ENCODE peak calls at places on chromosomes 6 and 20, in eight cellular contexts. One of them, this sample, is unnamed.

GRCh38 chr6:119960065-119960464 is 610.5 kb upstream of the MAN1A1 start:
- DNase-seq in cardiac muscle cell: no peak
- DNase-seq in IMR-90: no peak
- DNase-seq in psoas muscle: no peak
- DNase-seq in mammary epithelial cell: no peak
- DNase-seq in CD8-positive, alpha-beta T cell: no peak
- DNase-seq in lower lobe of right lung: no peak
- DNase-seq in PC-9: no peak
- DNase-seq in this sample: no peak

GRCh38 chr6:118709859-118710350 is 58.5 kb upstream of the CEP85L start:
- DNase-seq in cardiac muscle cell: peak; percentile 75
- DNase-seq in IMR-90: peak; percentile 86
- DNase-seq in psoas muscle: no peak
- DNase-seq in mammary epithelial cell: peak; percentile 82
- DNase-seq in CD8-positive, alpha-beta T cell: peak; percentile 61
- DNase-seq in lower lobe of right lung: no peak
- DNase-seq in PC-9: no peak
- DNase-seq in this sample: peak; percentile 73

GRCh38 chr6:161523367-161523766 is 249.5 kb upstream of the AGPAT4 start:
- DNase-seq in cardiac muscle cell: no peak
- DNase-seq in IMR-90: no peak
- DNase-seq in psoas muscle: no peak
- DNase-seq in mammary epithelial cell: no peak
- DNase-seq in CD8-positive, alpha-beta T cell: no peak
- DNase-seq in lower lobe of right lung: no peak
- DNase-seq in PC-9: no peak
- DNase-seq in this sample: no peak

GRCh38 chr20:57072184-57072583 is 194.3 kb downstream of the BMP7 start:
- DNase-seq in cardiac muscle cell: no peak
- DNase-seq in IMR-90: no peak
- DNase-seq in psoas muscle: no peak
- DNase-seq in mammary epithelial cell: no peak
- DNase-seq in CD8-positive, alpha-beta T cell: no peak
- DNase-seq in lower lobe of right lung: no peak
- DNase-seq in PC-9: no peak
- DNase-seq in this sample: no peak

GRCh38 chr6:12993283-12993898 is 276.8 kb downstream of the PHACTR1 start:
- DNase-seq in cardiac muscle cell: no peak
- DNase-seq in IMR-90: no peak
- DNase-seq in psoas muscle: no peak
- DNase-seq in mammary epithelial cell: no peak
- DNase-seq in CD8-positive, alpha-beta T cell: no peak
- DNase-seq in lower lobe of right lung: no peak
- DNase-seq in PC-9: no peak
- DNase-seq in this sample: no peak

GRCh38 chr6:49522710-49523593 is 23.2 kb downstream of the GLYATL3 start:
- DNase-seq in cardiac muscle cell: no peak
- DNase-seq in IMR-90: no peak
- DNase-seq in psoas muscle: no peak
- DNase-seq in mammary epithelial cell: no peak
- DNase-seq in CD8-positive, alpha-beta T cell: no peak
- DNase-seq in lower lobe of right lung: no peak
- DNase-seq in PC-9: no peak
- DNase-seq in this sample: no peak

GRCh38 chr20:12395404-12396159 is 477.9 kb downstream of the BTBD3 start:
- DNase-seq in cardiac muscle cell: peak; percentile 36
- DNase-seq in IMR-90: no peak
- DNase-seq in psoas muscle: no peak
- DNase-seq in mammary epithelial cell: no peak
- DNase-seq in CD8-positive, alpha-beta T cell: no peak
- DNase-seq in lower lobe of right lung: no peak
- DNase-seq in PC-9: peak; percentile 31
- DNase-seq in this sample: no peak

GRCh38 chr6:18997375-18997826 is 610.3 kb downstream of the RNF144B start:
- DNase-seq in cardiac muscle cell: peak; percentile 70
- DNase-seq in IMR-90: peak; percentile 41
- DNase-seq in psoas muscle: no peak
- DNase-seq in mammary epithelial cell: peak; percentile 40
- DNase-seq in CD8-positive, alpha-beta T cell: no peak
- DNase-seq in lower lobe of right lung: no peak
- DNase-seq in PC-9: peak; percentile 17
- DNase-seq in this sample: no peak

GRCh38 chr6:128860782-128861181 is 22.2 kb upstream of the LAMA2 start:
- DNase-seq in cardiac muscle cell: no peak
- DNase-seq in IMR-90: no peak
- DNase-seq in psoas muscle: no peak
- DNase-seq in mammary epithelial cell: no peak
- DNase-seq in CD8-positive, alpha-beta T cell: no peak
- DNase-seq in lower lobe of right lung: no peak
- DNase-seq in PC-9: no peak
- DNase-seq in this sample: no peak

GRCh38 chr20:33670715-33671499 is 3.3 kb downstream of the NECAB3 start:
- DNase-seq in cardiac muscle cell: no peak
- DNase-seq in IMR-90: no peak
- DNase-seq in psoas muscle: no peak
- DNase-seq in mammary epithelial cell: no peak
- DNase-seq in CD8-positive, alpha-beta T cell: no peak
- DNase-seq in lower lobe of right lung: no peak
- DNase-seq in PC-9: no peak
- DNase-seq in this sample: no peak

GRCh38 chr6:34057790-34058189 is 88.1 kb downstream of the GRM4 start:
- DNase-seq in cardiac muscle cell: no peak
- DNase-seq in IMR-90: no peak
- DNase-seq in psoas muscle: no peak
- DNase-seq in mammary epithelial cell: no peak
- DNase-seq in CD8-positive, alpha-beta T cell: no peak
- DNase-seq in lower lobe of right lung: no peak
- DNase-seq in PC-9: no peak
- DNase-seq in this sample: no peak

DNA sequence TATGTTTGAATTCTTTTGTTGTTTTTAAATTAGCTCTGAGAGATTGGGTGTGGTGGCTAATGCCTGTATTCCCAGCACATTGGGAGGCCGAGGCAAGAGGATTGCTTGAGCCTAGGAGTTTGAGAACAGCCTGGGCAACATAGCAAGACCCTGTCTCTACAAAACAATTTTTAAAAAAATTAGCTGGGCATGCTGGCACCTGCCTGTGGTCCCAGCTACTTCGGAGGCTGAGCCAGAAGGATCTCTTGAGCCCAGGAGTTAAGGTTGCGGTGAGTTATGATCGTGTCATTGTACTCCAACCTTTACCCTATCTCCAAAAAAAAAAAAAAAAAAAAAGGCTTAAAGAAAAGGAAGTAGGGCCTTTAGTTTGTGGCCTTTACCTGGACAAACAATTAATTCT is 22.9 kb downstream of the DHX35 start:
- DNase-seq in cardiac muscle cell: no peak
- DNase-seq in IMR-90: no peak
- DNase-seq in psoas muscle: no peak
- DNase-seq in mammary epithelial cell: no peak
- DNase-seq in CD8-positive, alpha-beta T cell: no peak
- DNase-seq in lower lobe of right lung: no peak
- DNase-seq in PC-9: no peak
- DNase-seq in this sample: no peak
- H3K27ac ChIP-seq in cardiac muscle cell: no peak overlapping the region
- H3K27ac ChIP-seq in IMR-90: no peak overlapping the region
- H3K27ac ChIP-seq in psoas muscle: no peak overlapping the region
- H3K27ac ChIP-seq in mammary epithelial cell: no peak overlapping the region
- H3K27ac ChIP-seq in CD8-positive, alpha-beta T cell: no peak overlapping the region
- H3K27ac ChIP-seq in lower lobe of right lung: no peak overlapping the region
- H3K27ac ChIP-seq in PC-9: peak overlapping the region; percentile 80
- H3K27ac ChIP-seq in this sample: no peak overlapping the region

DNA sequence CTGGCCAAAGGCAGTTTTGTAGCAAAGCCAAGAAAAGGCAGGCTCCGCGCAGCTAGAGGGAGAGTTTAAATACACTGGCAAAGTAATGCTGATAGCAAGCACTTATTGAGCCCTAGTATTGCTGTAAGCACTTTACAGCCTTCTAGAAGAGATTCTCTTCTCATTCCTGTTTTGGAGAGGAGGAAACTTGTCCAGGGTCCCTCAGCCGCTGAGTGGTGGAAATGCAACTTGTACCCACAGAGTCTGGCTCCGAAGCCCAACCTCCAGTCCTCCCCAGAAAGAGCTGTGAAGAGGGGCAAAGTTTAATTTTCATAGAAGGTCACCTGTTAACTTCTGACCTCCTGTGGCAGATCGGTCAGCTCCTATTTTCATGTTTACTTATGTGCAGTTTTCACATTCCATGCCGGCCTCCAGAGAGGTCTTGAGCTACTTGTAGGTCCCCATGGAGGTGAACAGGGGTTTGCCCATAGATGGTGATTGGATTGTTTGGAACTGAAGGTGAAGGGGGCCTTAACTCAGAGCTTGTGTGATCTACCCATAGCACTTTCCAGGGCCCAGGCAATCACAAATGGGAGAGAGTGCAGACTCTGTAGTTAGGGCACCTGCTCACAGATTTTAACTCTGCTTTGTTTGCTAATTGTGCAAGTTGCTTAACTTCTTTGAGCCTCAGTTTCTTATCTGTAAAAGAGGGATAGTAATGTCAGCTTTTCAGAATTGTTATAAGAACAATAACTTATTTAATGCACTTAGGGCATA is 70.7 kb downstream of the LYRM2 start:
- DNase-seq in cardiac muscle cell: no peak
- DNase-seq in IMR-90: no peak
- DNase-seq in psoas muscle: no peak
- DNase-seq in mammary epithelial cell: no peak
- DNase-seq in CD8-positive, alpha-beta T cell: no peak
- DNase-seq in lower lobe of right lung: no peak
- DNase-seq in PC-9: no peak
- DNase-seq in this sample: no peak
- H3K27ac ChIP-seq in cardiac muscle cell: no peak overlapping the region
- H3K27ac ChIP-seq in IMR-90: no peak overlapping the region
- H3K27ac ChIP-seq in psoas muscle: no peak overlapping the region
- H3K27ac ChIP-seq in mammary epithelial cell: no peak overlapping the region
- H3K27ac ChIP-seq in CD8-positive, alpha-beta T cell: no peak overlapping the region
- H3K27ac ChIP-seq in lower lobe of right lung: no peak overlapping the region
- H3K27ac ChIP-seq in PC-9: no peak overlapping the region
- H3K27ac ChIP-seq in this sample: no peak overlapping the region

GRCh38 chr6:111700135-111700690 is 94.5 kb upstream of the TRAF3IP2 start:
- DNase-seq in cardiac muscle cell: no peak
- DNase-seq in IMR-90: no peak
- DNase-seq in psoas muscle: no peak
- DNase-seq in mammary epithelial cell: no peak
- DNase-seq in CD8-positive, alpha-beta T cell: no peak
- DNase-seq in lower lobe of right lung: no peak
- DNase-seq in PC-9: no peak
- DNase-seq in this sample: no peak
- H3K27ac ChIP-seq in cardiac muscle cell: no peak overlapping the region
- H3K27ac ChIP-seq in IMR-90: no peak overlapping the region
- H3K27ac ChIP-seq in psoas muscle: no peak overlapping the region
- H3K27ac ChIP-seq in mammary epithelial cell: no peak overlapping the region
- H3K27ac ChIP-seq in CD8-positive, alpha-beta T cell: no peak overlapping the region
- H3K27ac ChIP-seq in lower lobe of right lung: no peak overlapping the region
- H3K27ac ChIP-seq in PC-9: no peak overlapping the region
- H3K27ac ChIP-seq in this sample: no peak overlapping the region

GRCh38 chr20:5689451-5689850 is 60.8 kb upstream of the SHLD1 start:
- DNase-seq in cardiac muscle cell: no peak
- DNase-seq in IMR-90: no peak
- DNase-seq in psoas muscle: no peak
- DNase-seq in mammary epithelial cell: no peak
- DNase-seq in CD8-positive, alpha-beta T cell: no peak
- DNase-seq in lower lobe of right lung: no peak
- DNase-seq in PC-9: no peak
- DNase-seq in this sample: no peak

GRCh38 chr20:5687884-5688283 is 62.3 kb upstream of the SHLD1 start:
- DNase-seq in cardiac muscle cell: no peak
- DNase-seq in IMR-90: no peak
- DNase-seq in psoas muscle: no peak
- DNase-seq in mammary epithelial cell: no peak
- DNase-seq in CD8-positive, alpha-beta T cell: no peak
- DNase-seq in lower lobe of right lung: no peak
- DNase-seq in PC-9: no peak
- DNase-seq in this sample: no peak

GRCh38 chr20:5691918-5692618 is 58.1 kb upstream of the SHLD1 start:
- DNase-seq in cardiac muscle cell: no peak
- DNase-seq in IMR-90: no peak
- DNase-seq in psoas muscle: no peak
- DNase-seq in mammary epithelial cell: no peak
- DNase-seq in CD8-positive, alpha-beta T cell: no peak
- DNase-seq in lower lobe of right lung: no peak
- DNase-seq in PC-9: no peak
- DNase-seq in this sample: no peak

GRCh38 chr20:5686381-5687105 is 63.7 kb upstream of the SHLD1 start:
- DNase-seq in cardiac muscle cell: no peak
- DNase-seq in IMR-90: no peak
- DNase-seq in psoas muscle: no peak
- DNase-seq in mammary epithelial cell: no peak
- DNase-seq in CD8-positive, alpha-beta T cell: no peak
- DNase-seq in lower lobe of right lung: no peak
- DNase-seq in PC-9: no peak
- DNase-seq in this sample: no peak

DNA sequence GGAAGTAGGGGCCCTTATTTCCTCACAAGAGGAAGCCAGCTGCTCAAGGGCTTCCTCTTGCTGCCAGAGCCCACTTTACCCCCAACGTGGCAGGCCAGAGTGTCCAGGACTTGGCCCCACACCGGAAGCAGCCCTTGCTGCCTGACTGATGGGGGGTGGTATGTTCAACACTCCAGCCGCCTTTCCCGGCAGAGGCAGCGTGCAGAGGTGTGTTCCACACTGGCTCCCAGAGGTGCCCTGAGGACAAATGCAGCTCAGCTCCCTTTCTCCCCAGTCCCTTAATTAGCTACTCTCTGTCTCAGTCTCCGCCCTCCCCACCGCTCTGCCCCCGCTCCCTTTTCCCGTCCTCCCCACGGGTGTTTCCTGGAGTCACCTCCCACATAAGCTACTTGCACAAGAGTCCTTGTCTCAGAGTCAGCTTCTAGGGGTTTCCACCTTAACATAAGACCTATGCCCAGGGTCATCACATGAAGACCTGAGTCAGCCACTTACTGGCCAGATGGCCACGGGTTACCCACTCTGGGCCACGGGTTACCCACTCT is 61.7 kb upstream of the SHLD1 start:
- DNase-seq in cardiac muscle cell: peak; percentile 14
- DNase-seq in IMR-90: no peak
- DNase-seq in psoas muscle: no peak
- DNase-seq in mammary epithelial cell: no peak
- DNase-seq in CD8-positive, alpha-beta T cell: no peak
- DNase-seq in lower lobe of right lung: peak; percentile 81
- DNase-seq in PC-9: no peak
- DNase-seq in this sample: no peak
- H3K27ac ChIP-seq in cardiac muscle cell: no peak overlapping the region
- H3K27ac ChIP-seq in IMR-90: no peak overlapping the region
- H3K27ac ChIP-seq in psoas muscle: no peak overlapping the region
- H3K27ac ChIP-seq in mammary epithelial cell: no peak overlapping the region
- H3K27ac ChIP-seq in CD8-positive, alpha-beta T cell: no peak overlapping the region
- H3K27ac ChIP-seq in lower lobe of right lung: peak overlapping the region; percentile 73
- H3K27ac ChIP-seq in PC-9: no peak overlapping the region
- H3K27ac ChIP-seq in this sample: no peak overlapping the region

GRCh38 chr6:44642345-44642744 is 254.8 kb downstream of the CDC5L start:
- DNase-seq in cardiac muscle cell: no peak
- DNase-seq in IMR-90: no peak
- DNase-seq in psoas muscle: no peak
- DNase-seq in mammary epithelial cell: no peak
- DNase-seq in CD8-positive, alpha-beta T cell: no peak
- DNase-seq in lower lobe of right lung: no peak
- DNase-seq in PC-9: no peak
- DNase-seq in this sample: no peak
- H3K27ac ChIP-seq in cardiac muscle cell: no peak overlapping the region
- H3K27ac ChIP-seq in IMR-90: no peak overlapping the region
- H3K27ac ChIP-seq in psoas muscle: no peak overlapping the region
- H3K27ac ChIP-seq in mammary epithelial cell: no peak overlapping the region
- H3K27ac ChIP-seq in CD8-positive, alpha-beta T cell: no peak overlapping the region
- H3K27ac ChIP-seq in lower lobe of right lung: no peak overlapping the region
- H3K27ac ChIP-seq in PC-9: no peak overlapping the region
- H3K27ac ChIP-seq in this sample: no peak overlapping the region

This sample was measured in CD4-positive, alpha-beta T cell.